ENCODE peak calls at places on chromosomes 2 and 18, in ten cellular contexts. G is MCF 10A; P is HAP-1; O is ELF-1; R is AG10803; N is frontal cortex; L is GM04504; K is GM12865; T is NCI-H345; F is activated CD4-positive, alpha-beta T cell treated with anti-CD3 and anti-CD28 coated beads, Interleukin-2, amount 10 ng/mL, durations not matched to agents 7 days and 5 days. X is an unnamed sample.

GRCh38 chr2:42031783-42032620 is 15.8 kb upstream of the PKDCC start:
- DNase-seq in G (no peak), P (no peak), O (no peak), R (no peak), N (no peak), L (no peak), K (no peak), T (no peak), F (no peak), X (no peak)

GRCh38 chr2:205719864-205720263 is 37.6 kb downstream of the NRP2 start:
- DNase-seq in G (no peak), P (no peak), O (no peak), R (no peak), N (no peak), L (no peak), K (no peak), T (no peak), F (no peak), X (no peak)

GRCh38 chr18:44816449-44816848 is 135.8 kb downstream of the SETBP1 start:
- DNase-seq in G (no peak), P (no peak), O (no peak), R (no peak), N (no peak), L (no peak), K (no peak), T (no peak), F (no peak), X (no peak)

GRCh38 chr2:7281348-7281747 is 364.1 kb downstream of the RNF144A start:
- DNase-seq in G (no peak), P (no peak), O (no peak), R (no peak), N (no peak), L (no peak), K (peak), T (no peak), F (no peak), X (no peak)

GRCh38 chr18:30971338-30971956 is 71.1 kb downstream of the DSC3 start:
- DNase-seq in G (peak), P (no peak), O (no peak), R (peak), N (no peak), L (no peak), K (peak), T (peak), F (no peak), X (peak)

GRCh38 chr18:13597068-13597467 is 129.3 kb downstream of the FAM210A start:
- DNase-seq in G (no peak), P (no peak), O (no peak), R (no peak), N (no peak), L (no peak), K (no peak), T (no peak), F (no peak), X (no peak)

GRCh38 chr2:65856928-65857327 is 424.5 kb upstream of the SPRED2 start:
- DNase-seq in G (peak), P (no peak), O (no peak), R (no peak), N (no peak), L (no peak), K (no peak), T (no peak), F (no peak), X (no peak)

GRCh38 chr2:11498543-11499034 is 32.6 kb upstream of the E2F6 start:
- DNase-seq in G (peak), P (no peak), O (no peak), R (no peak), N (no peak), L (no peak), K (peak), T (no peak), F (no peak), X (peak)

GRCh38 chr2:120847700-120848321 is 112.1 kb downstream of the GLI2 start:
- DNase-seq in G (no peak), P (no peak), O (no peak), R (peak), N (peak), L (no peak), K (no peak), T (peak), F (no peak), X (no peak)

GRCh38 chr2:168526641-168527040 is 70.6 kb downstream of the CERS6 start:
- DNase-seq in G (no peak), P (no peak), O (no peak), R (peak), N (no peak), L (no peak), K (no peak), T (no peak), F (no peak), X (no peak)